ENCODE peak calls at places on chromosomes 1 and 21, in five cellular contexts. D is IMR-90, C is A549, J is H1, Y is K562. P is an unnamed sample.

GRCh38 chr1:35544976-35545375 is 12.2 kb downstream of the KIAA0319L start:
- DNase-seq in D (peak; percentile 45), J (peak; percentile 46), Y (peak; percentile 87), C (peak; percentile 19), P (peak; percentile 85)

GRCh38 chr1:20386682-20387081 is 96.0 kb downstream of the VWA5B1 start:
- DNase-seq in J (no peak), C (no peak), D (no peak), Y (no peak), P (no peak)

GRCh38 chr1:85340427-85340826 is 64.0 kb upstream of the BCL10 start:
- DNase-seq in C (no peak), D (no peak), Y (no peak), J (no peak), P (no peak)

GRCh38 chr1:179966551-179966950 is 11.9 kb downstream of the CEP350 start:
- DNase-seq in D (peak; percentile 9), J (no peak), C (no peak), Y (no peak), P (no peak)

GRCh38 chr1:3249846-3250501 is 181.0 kb downstream of the PRDM16 start:
- DNase-seq in C (no peak), Y (no peak), D (no peak), J (no peak), P (peak; percentile 39)

GRCh38 chr1:62309906-62310305 is 9.3 kb downstream of the KANK4 start:
- DNase-seq in J (no peak), C (no peak), D (no peak), Y (no peak), P (no peak)

GRCh38 chr1:198125995-198126758 is 30.6 kb upstream of the NEK7 start:
- DNase-seq in J (no peak), D (peak; percentile 79), Y (no peak), C (peak; percentile 25), P (peak; percentile 25)

GRCh38 chr1:156383023-156383422 is 14.0 kb downstream of the RHBG start:
- DNase-seq in J (peak; percentile 67), D (peak; percentile 51), Y (peak; percentile 80), C (peak; percentile 88), P (peak; percentile 49)

GRCh38 chr21:44293551-44294231 is 6.2 kb upstream of the PFKL start:
- DNase-seq in D (no peak), Y (no peak), J (no peak), C (no peak), P (no peak)

GRCh38 chr1:25954371-25954938 is 43.4 kb downstream of the PAFAH2 start:
- DNase-seq in J (no peak), C (no peak), Y (no peak), D (peak; percentile 15), P (no peak)

GRCh38 chr21:41169258-41169576 is 1.3 kb downstream of the BACE2 start:
- DNase-seq in C (no peak), D (no peak), Y (no peak), J (no peak), P (no peak)

GRCh38 chr1:94235189-94236020 is 2.0 kb downstream of the ARHGAP29 start:
- DNase-seq in C (no peak), Y (no peak), D (no peak), J (no peak), P (no peak)

GRCh38 chr1:118115567-118116272 is 69.3 kb downstream of the SPAG17 start:
- DNase-seq in J (no peak), D (peak; percentile 47), Y (no peak), C (no peak), P (no peak)

GRCh38 chr1:46457178-46457577 is 32.5 kb upstream of the DMBX1 start:
- DNase-seq in J (no peak), Y (no peak), D (no peak), C (no peak), P (no peak)

GRCh38 chr21:15397258-15397657 is 332.5 kb upstream of the NRIP1 start:
- DNase-seq in D (no peak), C (no peak), Y (no peak), J (no peak), P (peak; percentile 2)

GRCh38 chr1:11929849-11930248 is 3.6 kb upstream of the KIAA2013 start:
- DNase-seq in C (no peak), D (peak; percentile 71), Y (peak; percentile 88), J (no peak), P (peak; percentile 62)

GRCh38 chr1:93717639-93718038 is 36.0 kb upstream of the BCAR3 start:
- DNase-seq in J (no peak), C (no peak), Y (no peak), D (no peak), P (no peak)

DNA sequence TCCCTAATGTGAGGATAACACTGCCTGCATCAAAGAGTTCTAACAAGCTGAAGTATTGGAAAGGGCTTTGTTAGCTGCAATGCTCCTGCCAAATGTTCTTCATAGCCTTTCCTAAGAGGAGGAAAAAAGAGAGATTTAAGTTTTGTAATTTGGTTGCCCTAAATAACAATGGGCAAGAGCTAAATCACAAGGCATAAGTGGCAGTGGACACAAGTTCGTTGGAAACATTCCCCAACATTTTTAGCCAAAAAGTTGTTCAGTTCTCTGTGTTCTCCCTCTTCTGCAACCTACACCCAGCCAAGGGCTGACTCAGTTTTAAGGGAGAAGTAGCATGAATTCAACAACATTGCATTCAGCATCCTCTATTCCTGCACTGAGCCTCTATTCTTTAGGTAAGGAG is 2.6 kb upstream of the UQCRHL start:
- DNase-seq in C (no peak), J (no peak), Y (no peak), D (no peak), P (no peak)
- TF ChIP-seq MAFK in C (no peak), J (no peak), Y (no peak), D (no peak), P (no peak)

DNA sequence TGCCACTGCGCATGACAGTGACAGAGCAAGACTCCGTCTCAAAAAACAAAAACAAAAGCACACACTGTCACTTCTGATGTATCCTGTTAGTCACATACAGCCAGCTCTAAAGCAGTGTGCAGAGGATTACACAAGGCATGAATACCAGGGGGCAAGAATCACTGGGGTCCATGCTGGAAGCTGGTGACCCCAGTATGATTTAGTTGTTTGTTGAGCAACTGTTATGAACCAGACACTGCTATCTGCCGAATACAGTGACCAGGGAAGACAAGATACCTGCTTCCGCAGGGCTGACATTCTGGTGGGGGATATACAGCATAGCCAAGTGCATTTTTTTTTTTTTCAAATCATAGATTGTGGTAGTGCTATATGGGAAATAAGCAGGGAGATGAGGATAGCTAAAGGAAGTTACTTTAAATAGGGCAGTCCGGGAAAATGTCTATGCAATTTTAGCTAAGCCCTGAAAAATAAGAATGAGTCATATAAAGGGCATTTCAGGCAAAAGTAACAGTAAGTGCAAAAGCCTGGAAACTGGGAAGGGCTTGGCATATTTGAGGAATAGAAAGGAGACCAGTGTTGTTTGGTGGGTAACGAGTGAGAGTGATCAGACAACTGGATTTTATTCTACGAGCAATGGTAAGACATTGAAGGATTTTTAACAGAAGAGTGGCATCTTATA is 69.7 kb downstream of the ADSS2 start:
- DNase-seq in Y (no peak), D (peak; percentile 76), J (no peak), C (no peak), P (no peak)
- TF ChIP-seq MAFK in Y (no peak), D (no peak), J (no peak), C (no peak), P (no peak)

GRCh38 chr1:153533689-153534201 is 2.0 kb downstream of the S100A6 start:
- DNase-seq in J (no peak), D (peak; percentile 93), Y (peak; percentile 58), C (peak; percentile 87), P (peak; percentile 39)

GRCh38 chr1:153534226-153534932 is 1.4 kb downstream of the S100A6 start:
- DNase-seq in Y (no peak), J (no peak), D (peak; percentile 50), C (peak; percentile 38), P (no peak)

GRCh38 chr1:153535664-153536585 is at the start of gene S100A6:
- DNase-seq in D (peak; percentile 89), C (peak; percentile 85), J (no peak), Y (no peak), P (peak; percentile 41)

GRCh38 chr1:153536618-153537375 is 1.0 kb upstream of the S100A6 start:
- DNase-seq in C (no peak), D (no peak), J (no peak), Y (no peak), P (no peak)

GRCh38 chr1:153534933-153535663 is 693 bp downstream of the S100A6 start:
- DNase-seq in Y (no peak), C (peak; percentile 65), D (no peak), J (no peak), P (no peak)
- TF ChIP-seq MAFK in Y (no peak), C (no peak), D (no peak), J (no peak), P (no peak)

DNA sequence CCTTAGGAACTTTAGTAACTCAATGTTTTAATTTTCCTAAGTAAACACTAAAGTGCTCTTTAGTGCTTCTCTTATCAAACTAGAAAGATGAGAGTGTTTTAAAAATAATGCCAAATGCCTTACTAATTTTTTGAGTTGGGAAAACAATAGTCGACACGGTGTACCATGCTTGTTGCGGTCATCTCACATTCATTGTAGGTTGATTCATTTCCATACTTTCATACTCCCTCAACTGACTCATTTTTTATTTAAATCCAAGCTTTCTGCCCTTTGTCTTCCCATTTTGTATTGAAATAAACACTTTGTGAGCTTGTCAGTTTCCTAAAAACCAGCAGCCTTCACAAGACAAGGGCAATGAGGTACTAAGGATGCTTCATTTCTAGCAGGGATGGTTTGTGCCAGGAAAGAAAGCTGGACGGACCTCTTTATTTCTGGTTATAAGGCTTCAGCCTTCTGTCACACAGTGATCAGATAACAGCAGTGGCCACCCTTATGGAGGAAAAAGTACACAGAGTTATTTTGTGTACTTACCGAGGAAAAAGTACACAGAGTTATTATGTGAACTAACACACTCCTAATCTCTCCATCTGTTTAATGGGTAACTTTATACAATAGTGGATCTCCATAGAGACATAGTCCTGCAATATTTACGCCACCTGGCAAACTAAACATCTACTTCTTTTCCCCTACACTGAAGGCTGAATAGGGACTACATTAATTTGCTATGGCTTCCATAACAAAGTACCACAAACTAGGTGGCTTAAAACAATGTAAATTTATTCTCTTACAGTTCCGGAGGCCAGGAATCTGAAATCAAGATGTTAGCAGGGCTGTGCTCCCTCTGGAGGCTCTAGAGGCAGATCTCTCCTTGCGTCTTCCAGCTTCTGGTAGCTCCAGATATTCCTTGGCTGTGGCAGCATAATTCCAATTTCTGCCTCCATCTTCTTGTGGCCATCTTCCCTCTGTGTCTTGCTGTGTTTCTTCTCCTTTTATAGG is 13.0 kb upstream of the CCDC190 start:
- DNase-seq in D (peak; percentile 85), J (no peak), Y (no peak), C (no peak), P (peak; percentile 75)
- TF ChIP-seq MAFK in D (no peak), J (no peak), Y (no peak), C (no peak), P (no peak)

GRCh38 chr1:165402517-165403111 is 42.3 kb downstream of the RXRG start:
- DNase-seq in D (no peak), Y (no peak), C (no peak), J (no peak), P (no peak)
- TF ChIP-seq MAFK in D (no peak), Y (no peak), C (no peak), J (no peak), P (no peak)

DNA sequence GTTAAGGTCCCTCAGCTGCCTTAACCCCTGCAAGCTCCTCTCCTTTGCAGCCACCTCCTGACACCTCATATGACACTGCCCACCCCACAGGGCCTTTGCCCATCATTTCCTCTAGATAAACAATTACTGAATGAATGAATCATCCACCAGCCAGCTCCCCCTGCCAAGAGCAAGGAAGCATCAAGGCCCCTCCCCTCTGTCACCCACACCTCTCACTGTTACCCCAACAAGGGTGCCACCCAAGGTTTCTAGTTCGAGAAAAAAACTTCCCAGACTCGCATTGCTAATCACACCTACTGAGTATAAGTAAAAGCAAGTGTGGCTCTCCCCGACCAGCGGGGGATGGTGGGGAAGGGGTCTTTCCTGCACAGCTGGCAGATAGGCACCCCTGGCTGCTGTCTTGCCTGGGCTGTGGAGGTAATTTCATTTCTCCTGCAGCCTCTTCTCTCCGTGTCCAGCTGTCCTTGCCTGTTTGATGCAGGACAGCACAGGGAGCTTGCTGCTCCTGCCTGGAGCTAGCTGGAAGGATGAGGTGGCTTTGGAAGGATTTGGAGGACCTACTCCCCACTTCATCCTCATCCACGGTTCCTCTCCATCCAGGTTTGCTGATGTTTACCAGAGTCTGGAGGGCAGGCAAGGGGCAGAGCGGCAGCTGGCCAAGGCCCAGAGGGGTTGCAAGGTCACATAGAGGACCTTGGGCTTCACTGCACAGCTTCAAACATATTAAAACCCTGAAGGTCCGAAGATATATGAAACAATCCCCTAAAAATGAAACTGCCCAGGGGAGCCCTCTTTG is 33.1 kb upstream of the LBR start:
- DNase-seq in Y (no peak), J (no peak), D (no peak), C (no peak), P (no peak)
- TF ChIP-seq MAFK in Y (no peak), J (no peak), D (no peak), C (no peak), P (no peak)